ENCODE peak calls at places on chromosomes 2 and 18, in five cellular contexts. One of them, this sample, is unnamed.

GRCh38 chr18:69574401-69574800 is 173.7 kb downstream of the DOK6 start:
- DNase-seq in heart right ventricle: no peak
- DNase-seq in brain microvascular endothelial cell: no peak
- DNase-seq in fibroblast of lung: no peak
- DNase-seq in stomach: no peak
- DNase-seq in this sample: no peak

GRCh38 chr2:19738707-19739106 is 163.1 kb downstream of the TTC32 start:
- DNase-seq in heart right ventricle: peak
- DNase-seq in stomach: no peak
- DNase-seq in brain microvascular endothelial cell: peak
- DNase-seq in fibroblast of lung: peak
- DNase-seq in this sample: no peak

GRCh38 chr2:20223345-20224190 is 1.4 kb downstream of the SDC1 start:
- DNase-seq in brain microvascular endothelial cell: no peak
- DNase-seq in heart right ventricle: peak
- DNase-seq in fibroblast of lung: peak
- DNase-seq in stomach: peak
- DNase-seq in this sample: no peak

GRCh38 chr2:36376992-36377738 is 21.6 kb downstream of the CRIM1 start:
- DNase-seq in stomach: peak
- DNase-seq in heart right ventricle: no peak
- DNase-seq in fibroblast of lung: peak
- DNase-seq in brain microvascular endothelial cell: no peak
- DNase-seq in this sample: no peak

GRCh38 chr2:122960727-122961641 is 1064.1 kb upstream of the CNTNAP5 start:
- DNase-seq in fibroblast of lung: peak
- DNase-seq in stomach: no peak
- DNase-seq in brain microvascular endothelial cell: peak
- DNase-seq in heart right ventricle: no peak
- DNase-seq in this sample: no peak

GRCh38 chr18:23209031-23209430 is 73.7 kb downstream of the CABLES1 start:
- DNase-seq in stomach: no peak
- DNase-seq in brain microvascular endothelial cell: peak
- DNase-seq in heart right ventricle: no peak
- DNase-seq in fibroblast of lung: peak
- DNase-seq in this sample: no peak

GRCh38 chr2:3617198-3617890 is 22.4 kb downstream of the COLEC11 start:
- DNase-seq in stomach: peak
- DNase-seq in heart right ventricle: no peak
- DNase-seq in brain microvascular endothelial cell: no peak
- DNase-seq in fibroblast of lung: no peak
- DNase-seq in this sample: no peak

GRCh38 chr2:15728247-15728721 is 136.6 kb downstream of the DDX1 start:
- DNase-seq in stomach: peak
- DNase-seq in heart right ventricle: no peak
- DNase-seq in fibroblast of lung: no peak
- DNase-seq in brain microvascular endothelial cell: no peak
- DNase-seq in this sample: no peak

GRCh38 chr2:3602553-3603339 is 7.8 kb downstream of the COLEC11 start:
- DNase-seq in fibroblast of lung: no peak
- DNase-seq in stomach: no peak
- DNase-seq in heart right ventricle: no peak
- DNase-seq in brain microvascular endothelial cell: no peak
- DNase-seq in this sample: no peak

GRCh38 chr18:4144201-4144600 is 310.9 kb downstream of the DLGAP1 start:
- DNase-seq in heart right ventricle: no peak
- DNase-seq in brain microvascular endothelial cell: no peak
- DNase-seq in stomach: no peak
- DNase-seq in fibroblast of lung: no peak
- DNase-seq in this sample: no peak

GRCh38 chr18:49483198-49483597 is 3.8 kb downstream of the C18orf32 start:
- DNase-seq in fibroblast of lung: no peak
- DNase-seq in stomach: no peak
- DNase-seq in brain microvascular endothelial cell: no peak
- DNase-seq in heart right ventricle: no peak
- DNase-seq in this sample: no peak

GRCh38 chr18:21389283-21389682 is 147.3 kb downstream of the GREB1L start:
- DNase-seq in heart right ventricle: no peak
- DNase-seq in stomach: no peak
- DNase-seq in brain microvascular endothelial cell: no peak
- DNase-seq in fibroblast of lung: no peak
- DNase-seq in this sample: no peak
- TF ChIP-seq CTCF in heart right ventricle: no peak
- TF ChIP-seq CTCF in stomach: no peak
- TF ChIP-seq CTCF in brain microvascular endothelial cell: no peak
- TF ChIP-seq CTCF in fibroblast of lung: no peak
- TF ChIP-seq CTCF in this sample: no peak

GRCh38 chr18:25052426-25052825 is 299.5 kb downstream of the ZNF521 start:
- DNase-seq in fibroblast of lung: no peak
- DNase-seq in brain microvascular endothelial cell: no peak
- DNase-seq in heart right ventricle: no peak
- DNase-seq in stomach: no peak
- DNase-seq in this sample: no peak

GRCh38 chr18:25047983-25048382 is 304.0 kb downstream of the ZNF521 start:
- DNase-seq in brain microvascular endothelial cell: no peak
- DNase-seq in fibroblast of lung: no peak
- DNase-seq in stomach: no peak
- DNase-seq in heart right ventricle: no peak
- DNase-seq in this sample: no peak

GRCh38 chr18:25047421-25047820 is 304.5 kb downstream of the ZNF521 start:
- DNase-seq in brain microvascular endothelial cell: no peak
- DNase-seq in stomach: no peak
- DNase-seq in fibroblast of lung: no peak
- DNase-seq in heart right ventricle: no peak
- DNase-seq in this sample: no peak

GRCh38 chr18:25053484-25053883 is 298.5 kb downstream of the ZNF521 start:
- DNase-seq in stomach: no peak
- DNase-seq in brain microvascular endothelial cell: no peak
- DNase-seq in heart right ventricle: no peak
- DNase-seq in fibroblast of lung: no peak
- DNase-seq in this sample: no peak

DNA sequence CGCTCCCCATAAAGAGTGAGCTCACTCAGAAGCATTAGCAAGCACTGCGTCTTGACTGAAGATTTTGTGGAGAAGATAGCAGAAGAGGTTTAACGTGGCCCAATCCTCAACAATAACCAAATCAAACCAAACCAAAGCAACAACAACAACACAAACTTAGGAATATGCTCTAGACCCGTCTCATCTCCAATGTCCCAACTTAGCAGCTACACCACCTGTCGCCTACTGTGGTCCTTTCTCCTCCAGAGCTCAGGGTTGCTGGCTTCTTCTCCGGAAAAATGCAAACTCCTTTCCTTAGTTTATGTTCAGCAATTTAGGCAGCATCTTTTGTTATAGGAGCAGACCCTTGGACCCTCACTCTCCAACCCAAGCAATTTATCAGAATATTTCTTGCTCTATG is 301.4 kb downstream of the ZNF521 start:
- DNase-seq in fibroblast of lung: no peak
- DNase-seq in brain microvascular endothelial cell: no peak
- DNase-seq in stomach: no peak
- DNase-seq in heart right ventricle: no peak
- DNase-seq in this sample: no peak
- TF ChIP-seq CTCF in fibroblast of lung: no peak
- TF ChIP-seq CTCF in brain microvascular endothelial cell: no peak
- TF ChIP-seq CTCF in stomach: no peak
- TF ChIP-seq CTCF in heart right ventricle: no peak
- TF ChIP-seq CTCF in this sample: no peak

GRCh38 chr2:232697059-232697806 is at the start of gene GIGYF2:
- DNase-seq in heart right ventricle: peak
- DNase-seq in brain microvascular endothelial cell: peak
- DNase-seq in fibroblast of lung: peak
- DNase-seq in stomach: peak
- DNase-seq in this sample: peak
- TF ChIP-seq CTCF in heart right ventricle: no peak
- TF ChIP-seq CTCF in brain microvascular endothelial cell: no peak
- TF ChIP-seq CTCF in fibroblast of lung: no peak
- TF ChIP-seq CTCF in stomach: no peak
- TF ChIP-seq CTCF in this sample: no peak

GRCh38 chr18:25669741-25670140 is 317.8 kb upstream of the ZNF521 start:
- DNase-seq in brain microvascular endothelial cell: peak
- DNase-seq in fibroblast of lung: no peak
- DNase-seq in stomach: no peak
- DNase-seq in heart right ventricle: no peak
- DNase-seq in this sample: no peak
- TF ChIP-seq CTCF in brain microvascular endothelial cell: peak
- TF ChIP-seq CTCF in fibroblast of lung: no peak
- TF ChIP-seq CTCF in stomach: no peak
- TF ChIP-seq CTCF in heart right ventricle: no peak
- TF ChIP-seq CTCF in this sample: no peak

GRCh38 chr18:8802031-8802679 is 96.8 kb downstream of the MTCL1 start:
- DNase-seq in brain microvascular endothelial cell: no peak
- DNase-seq in heart right ventricle: no peak
- DNase-seq in fibroblast of lung: peak
- DNase-seq in stomach: no peak
- DNase-seq in this sample: no peak
- TF ChIP-seq CTCF in brain microvascular endothelial cell: no peak
- TF ChIP-seq CTCF in heart right ventricle: no peak
- TF ChIP-seq CTCF in fibroblast of lung: no peak
- TF ChIP-seq CTCF in stomach: no peak
- TF ChIP-seq CTCF in this sample: no peak

GRCh38 chr2:85751627-85752026 is 2.2 kb upstream of the ATOH8 start:
- DNase-seq in heart right ventricle: no peak
- DNase-seq in brain microvascular endothelial cell: no peak
- DNase-seq in fibroblast of lung: no peak
- DNase-seq in stomach: no peak
- DNase-seq in this sample: no peak

GRCh38 chr2:85753035-85753524 is 711 bp upstream of the ATOH8 start:
- DNase-seq in stomach: no peak
- DNase-seq in brain microvascular endothelial cell: no peak
- DNase-seq in fibroblast of lung: no peak
- DNase-seq in heart right ventricle: no peak
- DNase-seq in this sample: no peak

GRCh38 chr2:85748948-85749875 is 4.6 kb upstream of the ATOH8 start:
- DNase-seq in brain microvascular endothelial cell: no peak
- DNase-seq in heart right ventricle: no peak
- DNase-seq in fibroblast of lung: peak
- DNase-seq in stomach: no peak
- DNase-seq in this sample: no peak

GRCh38 chr2:85751300-85751575 is 2.6 kb upstream of the ATOH8 start:
- DNase-seq in heart right ventricle: no peak
- DNase-seq in fibroblast of lung: no peak
- DNase-seq in brain microvascular endothelial cell: no peak
- DNase-seq in stomach: no peak
- DNase-seq in this sample: no peak

DNA sequence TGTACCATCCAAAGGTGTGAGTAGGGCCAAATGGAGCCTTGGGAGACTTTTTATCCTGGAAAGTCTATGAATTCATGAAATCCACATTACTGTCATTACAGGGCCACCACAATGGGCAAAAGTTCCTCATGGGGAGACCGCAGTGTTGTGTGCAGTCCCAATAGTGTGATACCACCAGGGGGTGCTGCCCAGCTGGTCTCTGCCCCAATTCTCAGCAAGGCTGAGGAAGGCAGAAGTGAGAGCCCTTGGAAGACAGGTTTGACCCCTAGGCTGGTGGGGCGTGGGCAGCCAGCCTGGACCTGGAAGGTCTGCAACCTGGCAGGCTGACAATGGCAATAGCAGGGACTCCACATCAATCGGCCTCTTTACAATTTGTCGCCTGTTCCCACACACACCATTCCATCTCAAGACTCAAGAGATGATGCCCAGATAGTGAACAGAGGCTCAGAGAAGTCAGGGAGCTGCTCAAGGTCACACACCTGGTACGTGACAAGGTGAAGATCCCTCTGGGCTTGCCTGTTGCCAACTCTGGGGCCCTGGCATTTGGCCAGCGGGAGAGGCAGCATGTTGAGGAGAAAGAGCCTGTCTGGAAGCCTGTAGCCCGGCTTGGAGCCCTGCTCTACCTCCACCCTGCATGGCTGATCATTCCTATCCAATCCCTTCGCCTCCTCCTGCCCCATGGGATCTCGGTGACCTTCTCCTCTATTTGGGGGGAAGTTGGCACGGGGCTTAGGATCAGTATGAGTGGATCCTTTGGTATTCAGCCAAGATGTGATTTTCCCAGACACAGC is 3.1 kb upstream of the ATOH8 start:
- DNase-seq in fibroblast of lung: peak
- DNase-seq in brain microvascular endothelial cell: peak
- DNase-seq in heart right ventricle: peak
- DNase-seq in stomach: peak
- DNase-seq in this sample: no peak
- TF ChIP-seq CTCF in fibroblast of lung: peak
- TF ChIP-seq CTCF in brain microvascular endothelial cell: peak
- TF ChIP-seq CTCF in heart right ventricle: peak
- TF ChIP-seq CTCF in stomach: peak
- TF ChIP-seq CTCF in this sample: peak

GRCh38 chr2:27815860-27816438 is 44.4 kb downstream of the MRPL33 start:
- DNase-seq in stomach: no peak
- DNase-seq in brain microvascular endothelial cell: no peak
- DNase-seq in fibroblast of lung: no peak
- DNase-seq in heart right ventricle: no peak
- DNase-seq in this sample: no peak
- TF ChIP-seq CTCF in stomach: no peak
- TF ChIP-seq CTCF in brain microvascular endothelial cell: no peak
- TF ChIP-seq CTCF in fibroblast of lung: no peak
- TF ChIP-seq CTCF in heart right ventricle: no peak
- TF ChIP-seq CTCF in this sample: no peak

DNA sequence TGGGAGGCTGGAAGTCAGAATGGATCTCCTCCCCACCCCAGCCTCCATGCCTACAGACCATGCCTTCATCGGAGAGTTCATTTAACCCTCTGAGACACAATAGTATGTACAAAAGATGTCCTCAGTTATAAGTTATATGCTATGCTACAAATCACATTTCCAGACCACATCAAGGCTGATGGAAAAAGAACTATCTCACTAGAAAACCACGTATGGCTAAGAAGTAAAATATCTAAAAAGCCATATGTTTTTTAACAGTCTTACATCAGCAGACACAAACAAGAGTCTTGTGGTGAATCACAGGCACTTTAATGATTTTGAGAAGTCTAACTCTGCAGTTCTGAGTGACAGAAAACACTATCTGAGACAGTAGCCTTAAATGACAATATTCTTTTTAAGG is 197.7 kb downstream of the IRS1 start:
- DNase-seq in brain microvascular endothelial cell: no peak
- DNase-seq in fibroblast of lung: peak
- DNase-seq in heart right ventricle: no peak
- DNase-seq in stomach: no peak
- DNase-seq in this sample: no peak
- TF ChIP-seq CTCF in brain microvascular endothelial cell: no peak
- TF ChIP-seq CTCF in fibroblast of lung: no peak
- TF ChIP-seq CTCF in heart right ventricle: no peak
- TF ChIP-seq CTCF in stomach: no peak
- TF ChIP-seq CTCF in this sample: no peak

GRCh38 chr2:133596701-133597393 is 28.6 kb upstream of the NCKAP5 start:
- DNase-seq in heart right ventricle: no peak
- DNase-seq in brain microvascular endothelial cell: no peak
- DNase-seq in stomach: no peak
- DNase-seq in fibroblast of lung: peak
- DNase-seq in this sample: no peak

GRCh38 chr2:133588144-133588543 is 19.9 kb upstream of the NCKAP5 start:
- DNase-seq in fibroblast of lung: no peak
- DNase-seq in stomach: no peak
- DNase-seq in heart right ventricle: no peak
- DNase-seq in brain microvascular endothelial cell: no peak
- DNase-seq in this sample: no peak

GRCh38 chr2:133586978-133587377 is 18.7 kb upstream of the NCKAP5 start:
- DNase-seq in brain microvascular endothelial cell: no peak
- DNase-seq in heart right ventricle: no peak
- DNase-seq in stomach: no peak
- DNase-seq in fibroblast of lung: peak
- DNase-seq in this sample: no peak

GRCh38 chr2:133591164-133591563 is 22.9 kb upstream of the NCKAP5 start:
- DNase-seq in brain microvascular endothelial cell: no peak
- DNase-seq in fibroblast of lung: peak
- DNase-seq in heart right ventricle: no peak
- DNase-seq in stomach: peak
- DNase-seq in this sample: no peak
- TF ChIP-seq CTCF in brain microvascular endothelial cell: no peak
- TF ChIP-seq CTCF in fibroblast of lung: no peak
- TF ChIP-seq CTCF in heart right ventricle: no peak
- TF ChIP-seq CTCF in stomach: no peak
- TF ChIP-seq CTCF in this sample: no peak

GRCh38 chr2:206443735-206444527 is 599 bp downstream of the ADAM23 start:
- DNase-seq in brain microvascular endothelial cell: peak
- DNase-seq in stomach: no peak
- DNase-seq in heart right ventricle: peak
- DNase-seq in fibroblast of lung: peak
- DNase-seq in this sample: no peak
- TF ChIP-seq CTCF in brain microvascular endothelial cell: peak
- TF ChIP-seq CTCF in stomach: no peak
- TF ChIP-seq CTCF in heart right ventricle: no peak
- TF ChIP-seq CTCF in fibroblast of lung: no peak
- TF ChIP-seq CTCF in this sample: no peak

This sample was measured in D721Med.